ENCODE peak calls at places on chromosomes 6 and 20, in eight cellular contexts. Q, K, A, D, P, E, W and G are unnamed samples.

GRCh38 chr6:12733876-12734275 is 17.3 kb downstream of the PHACTR1 start:
- DNase-seq in E (no peak), D (no peak), P (no peak), Q (no peak), K (no peak), A (no peak), W (no peak), G (no peak)

GRCh38 chr20:11905460-11906150 is 12.1 kb upstream of the BTBD3 start:
- DNase-seq in Q (no peak), P (no peak), K (no peak), W (no peak), A (no peak), D (no peak), E (no peak), G (no peak)

GRCh38 chr20:1324598-1325172 is 4.3 kb downstream of the SDCBP2 start:
- DNase-seq in K (no peak), D (no peak), W (peak; percentile 69), P (no peak), Q (peak; percentile 37), E (peak; percentile 31), A (peak; percentile 70), G (peak; percentile 53)

GRCh38 chr6:14711056-14711703 is 534.7 kb upstream of the JARID2 start:
- DNase-seq in E (peak; percentile 87), Q (no peak), P (peak; percentile 54), A (peak; percentile 97), K (peak; percentile 37), D (no peak), W (peak; percentile 91), G (no peak)

GRCh38 chr6:122400467-122401089 is 1.1 kb downstream of the HSF2 start:
- DNase-seq in P (no peak), Q (no peak), K (no peak), W (no peak), E (no peak), A (no peak), D (no peak), G (no peak)

GRCh38 chr6:149899486-149899885 is 1.6 kb upstream of the RAET1E start:
- DNase-seq in K (no peak), P (no peak), E (no peak), A (no peak), W (no peak), Q (no peak), D (no peak), G (no peak)

GRCh38 chr6:153215242-153215641 is 84.2 kb upstream of the RGS17 start:
- DNase-seq in K (no peak), Q (no peak), W (peak; percentile 52), D (no peak), P (no peak), E (no peak), A (no peak), G (no peak)

GRCh38 chr6:76275746-76276145 is 203.3 kb upstream of the IMPG1 start:
- DNase-seq in A (no peak), D (no peak), P (no peak), Q (no peak), E (no peak), K (no peak), W (no peak), G (no peak)

GRCh38 chr6:41947581-41948220 is 6.1 kb upstream of the CCND3 start:
- DNase-seq in E (no peak), Q (no peak), A (no peak), P (no peak), D (no peak), K (no peak), W (no peak), G (no peak)

DNA sequence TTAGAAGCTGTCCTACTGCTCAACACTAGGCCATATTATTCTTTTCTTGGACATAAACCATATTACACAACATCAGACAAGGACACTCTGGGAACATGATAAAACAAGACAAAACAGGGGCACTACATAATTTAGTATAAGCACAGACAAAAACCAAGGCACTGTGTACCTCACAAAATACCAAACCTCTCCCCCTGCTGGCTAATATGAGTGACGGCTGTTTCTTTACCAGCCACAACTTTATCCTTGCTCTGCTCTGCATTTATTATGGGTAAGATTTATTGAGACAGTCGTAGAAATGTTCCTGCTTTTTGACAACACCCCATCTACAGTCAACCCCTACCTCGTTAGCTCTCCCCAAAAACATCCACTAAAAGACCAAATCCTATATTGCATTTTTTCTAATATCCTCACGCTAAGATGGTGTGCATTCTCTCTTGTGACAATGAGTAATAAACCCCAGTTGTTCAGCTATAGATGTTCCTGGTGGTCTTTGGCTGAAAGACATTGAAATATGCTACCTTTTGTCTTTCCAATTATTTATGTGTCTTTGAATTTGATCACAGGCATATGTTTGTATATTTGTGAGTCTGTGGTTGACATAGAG is 23.8 kb upstream of the POLR1H start:
- DNase-seq in E (peak; percentile 40), K (no peak), Q (no peak), W (peak; percentile 60), A (peak; percentile 18), P (no peak), D (no peak), G (no peak)
- TF ChIP-seq CTCF in E (peak; percentile 55), K (peak; percentile 55), Q (peak; percentile 49), W (peak; percentile 55), A (peak; percentile 72), P (no peak), D (no peak), G (peak; percentile 74)

GRCh38 chr6:110552076-110552475 is 75.7 kb upstream of the SLC22A16 start:
- DNase-seq in K (no peak), D (no peak), E (no peak), Q (no peak), W (no peak), A (no peak), P (no peak), G (no peak)
- TF ChIP-seq CTCF in K (no peak), D (no peak), E (no peak), Q (no peak), W (no peak), A (no peak), P (no peak), G (no peak)

GRCh38 chr6:44667668-44668390 is 280.3 kb downstream of the CDC5L start:
- DNase-seq in W (peak; percentile 39), K (no peak), A (no peak), E (peak; percentile 43), D (no peak), Q (no peak), P (no peak), G (no peak)
- TF ChIP-seq CTCF in W (peak; percentile 57), K (peak; percentile 50), A (peak; percentile 78), E (peak; percentile 69), D (peak; percentile 37), Q (peak; percentile 37), P (peak; percentile 35), G (peak; percentile 68)

DNA sequence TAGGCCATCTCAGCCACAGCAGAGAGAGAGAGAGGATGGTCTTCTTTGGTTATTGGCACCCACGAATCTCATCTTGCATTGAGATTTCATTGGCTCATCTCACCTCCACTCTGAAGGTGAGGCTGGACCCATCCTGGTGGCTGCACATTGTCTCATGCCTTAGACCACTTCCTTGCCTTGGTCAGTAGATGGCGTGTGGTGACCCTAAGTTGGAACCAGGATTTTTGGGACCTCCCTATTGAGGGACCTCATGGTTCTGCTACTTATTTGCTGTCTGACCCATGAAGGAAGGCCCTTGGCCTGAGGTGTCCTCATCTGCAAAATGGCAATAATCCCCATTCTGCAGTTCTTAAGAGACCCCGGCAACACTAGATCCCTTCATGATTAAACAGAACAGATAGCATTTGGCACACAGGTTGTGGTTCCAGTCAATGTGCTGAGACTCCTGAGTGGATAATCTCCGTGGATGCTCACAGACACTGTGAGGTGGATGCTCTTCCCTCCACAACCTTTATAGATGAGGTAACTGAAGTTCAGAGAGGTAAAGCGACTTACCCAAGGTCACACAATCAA is 21.5 kb upstream of the AAR2 start:
- DNase-seq in K (no peak), E (peak; percentile 51), W (peak; percentile 49), A (no peak), Q (no peak), D (no peak), P (no peak), G (no peak)
- TF ChIP-seq CTCF in K (peak; percentile 63), E (peak; percentile 81), W (peak; percentile 71), A (peak; percentile 83), Q (no peak), D (peak; percentile 48), P (no peak), G (peak; percentile 75)

GRCh38 chr20:48933017-48933766 is 11.7 kb downstream of the ARFGEF2 start:
- DNase-seq in Q (no peak), A (no peak), K (no peak), W (no peak), E (no peak), D (no peak), P (peak; percentile 81), G (no peak)
- TF ChIP-seq CTCF in Q (no peak), A (peak; percentile 1), K (peak; percentile 12), W (no peak), E (no peak), D (no peak), P (no peak), G (peak; percentile 16)

DNA sequence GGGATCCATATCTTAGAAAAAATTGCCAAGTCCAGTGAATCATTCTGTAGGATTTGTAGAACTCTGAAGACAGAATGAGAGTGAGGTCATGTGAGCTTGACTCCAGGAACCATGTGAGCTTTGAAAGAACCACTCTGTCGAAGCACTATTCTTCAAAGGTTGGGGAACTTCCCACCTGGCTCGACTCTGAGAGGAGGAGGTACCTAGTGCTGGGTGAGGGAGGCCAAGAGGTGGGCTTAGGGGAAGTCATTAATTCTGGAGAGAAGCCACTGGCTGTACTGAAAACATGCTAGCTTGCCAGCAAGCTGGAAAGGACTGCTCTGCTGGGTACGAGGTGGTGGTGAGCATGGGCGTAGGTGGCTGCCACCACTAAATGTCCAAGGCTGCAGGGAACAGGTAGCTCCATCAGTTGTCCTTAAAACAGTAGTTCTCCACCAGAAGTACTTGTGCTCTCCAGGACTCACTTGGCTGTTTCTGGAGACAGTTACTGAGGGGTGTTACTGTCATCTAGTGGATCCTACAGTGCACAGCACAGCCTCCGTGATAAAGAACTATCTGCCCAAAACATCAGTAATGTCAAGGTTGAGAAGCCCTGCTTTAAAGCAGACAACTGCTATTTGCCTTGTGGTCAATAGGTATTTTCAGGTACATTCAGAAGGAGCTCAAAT is 34.7 kb upstream of the SYNJ2 start:
- DNase-seq in D (no peak), E (peak; percentile 64), P (no peak), Q (no peak), W (peak; percentile 26), K (no peak), A (no peak), G (no peak)
- TF ChIP-seq CTCF in D (peak; percentile 25), E (peak; percentile 78), P (no peak), Q (peak; percentile 45), W (peak; percentile 37), K (no peak), A (peak; percentile 62), G (peak; percentile 54)